ENCODE peak calls at places on chromosome 21, in four cellular contexts. One of them, this sample, is unnamed.

GRCh38 chr21:38688068-38688467 is 117.7 kb upstream of the ETS2 start:
- DNase-seq in CD4-positive, alpha-beta T cell: no peak
- DNase-seq in stimulated activated naive CD4-positive, alpha-beta T cell: no peak
- DNase-seq in naive B cell: no peak
- DNase-seq in this sample: no peak

GRCh38 chr21:39153842-39154241 is 29.4 kb downstream of the PSMG1 start:
- DNase-seq in naive B cell: no peak
- DNase-seq in stimulated activated naive CD4-positive, alpha-beta T cell: no peak
- DNase-seq in CD4-positive, alpha-beta T cell: no peak
- DNase-seq in this sample: no peak

GRCh38 chr21:43343095-43343991 is 83.6 kb downstream of the SIK1 start:
- DNase-seq in CD4-positive, alpha-beta T cell: no peak
- DNase-seq in stimulated activated naive CD4-positive, alpha-beta T cell: no peak
- DNase-seq in naive B cell: no peak
- DNase-seq in this sample: no peak

GRCh38 chr21:32484706-32485380 is 72.3 kb downstream of the EVA1C start:
- DNase-seq in stimulated activated naive CD4-positive, alpha-beta T cell: no peak
- DNase-seq in naive B cell: no peak
- DNase-seq in CD4-positive, alpha-beta T cell: no peak
- DNase-seq in this sample: no peak

GRCh38 chr21:45177039-45177438 is 102.7 kb downstream of the ADARB1 start:
- DNase-seq in CD4-positive, alpha-beta T cell: no peak
- DNase-seq in naive B cell: no peak
- DNase-seq in stimulated activated naive CD4-positive, alpha-beta T cell: no peak
- DNase-seq in this sample: no peak

GRCh38 chr21:43266534-43266933 is 97.7 kb downstream of the CRYAA start:
- DNase-seq in naive B cell: no peak
- DNase-seq in CD4-positive, alpha-beta T cell: no peak
- DNase-seq in stimulated activated naive CD4-positive, alpha-beta T cell: no peak
- DNase-seq in this sample: no peak

GRCh38 chr21:44596068-44596725 is 3.9 kb upstream of the KRTAP10-6 start:
- DNase-seq in naive B cell: no peak
- DNase-seq in CD4-positive, alpha-beta T cell: no peak
- DNase-seq in stimulated activated naive CD4-positive, alpha-beta T cell: no peak
- DNase-seq in this sample: no peak

GRCh38 chr21:15283138-15283537 is 218.3 kb upstream of the NRIP1 start:
- DNase-seq in stimulated activated naive CD4-positive, alpha-beta T cell: no peak
- DNase-seq in CD4-positive, alpha-beta T cell: no peak
- DNase-seq in naive B cell: no peak
- DNase-seq in this sample: no peak

GRCh38 chr21:31557956-31558838 is 101.3 kb upstream of the SOD1 start:
- DNase-seq in naive B cell: peak
- DNase-seq in CD4-positive, alpha-beta T cell: peak
- DNase-seq in stimulated activated naive CD4-positive, alpha-beta T cell: no peak
- DNase-seq in this sample: peak

GRCh38 chr21:29625990-29626389 is 313.8 kb downstream of the GRIK1 start:
- DNase-seq in naive B cell: no peak
- DNase-seq in stimulated activated naive CD4-positive, alpha-beta T cell: no peak
- DNase-seq in CD4-positive, alpha-beta T cell: no peak
- DNase-seq in this sample: no peak

GRCh38 chr21:31132574-31133242 is 94.4 kb upstream of the KRTAP19-8 start:
- DNase-seq in stimulated activated naive CD4-positive, alpha-beta T cell: peak
- DNase-seq in naive B cell: no peak
- DNase-seq in CD4-positive, alpha-beta T cell: peak
- DNase-seq in this sample: peak

GRCh38 chr21:43988506-43989230 is 23.4 kb upstream of the TRAPPC10 start:
- DNase-seq in stimulated activated naive CD4-positive, alpha-beta T cell: no peak
- DNase-seq in naive B cell: no peak
- DNase-seq in CD4-positive, alpha-beta T cell: no peak
- DNase-seq in this sample: no peak

GRCh38 chr21:28148400-28149064 is 844.1 kb downstream of the LTN1 start:
- DNase-seq in naive B cell: no peak
- DNase-seq in stimulated activated naive CD4-positive, alpha-beta T cell: no peak
- DNase-seq in CD4-positive, alpha-beta T cell: no peak
- DNase-seq in this sample: no peak

GRCh38 chr21:46065215-46065992 is 32.5 kb upstream of the COL6A2 start:
- DNase-seq in naive B cell: no peak
- DNase-seq in CD4-positive, alpha-beta T cell: no peak
- DNase-seq in stimulated activated naive CD4-positive, alpha-beta T cell: no peak
- DNase-seq in this sample: no peak

GRCh38 chr21:33229099-33229775 is 501 bp upstream of the IFNAR2 start:
- DNase-seq in naive B cell: no peak
- DNase-seq in CD4-positive, alpha-beta T cell: no peak
- DNase-seq in stimulated activated naive CD4-positive, alpha-beta T cell: no peak
- DNase-seq in this sample: no peak

GRCh38 chr21:14273736-14274538 is 58.0 kb downstream of the RBM11 start:
- DNase-seq in naive B cell: no peak
- DNase-seq in CD4-positive, alpha-beta T cell: no peak
- DNase-seq in stimulated activated naive CD4-positive, alpha-beta T cell: no peak
- DNase-seq in this sample: no peak

GRCh38 chr21:32914424-32915070 is 111.2 kb upstream of the OLIG2 start:
- DNase-seq in CD4-positive, alpha-beta T cell: no peak
- DNase-seq in naive B cell: no peak
- DNase-seq in stimulated activated naive CD4-positive, alpha-beta T cell: peak
- DNase-seq in this sample: no peak

GRCh38 chr21:36125513-36126121 is 9.3 kb upstream of the CBR3 start:
- DNase-seq in naive B cell: peak
- DNase-seq in stimulated activated naive CD4-positive, alpha-beta T cell: peak
- DNase-seq in CD4-positive, alpha-beta T cell: peak
- DNase-seq in this sample: no peak

GRCh38 chr21:45040739-45041138 is 33.6 kb upstream of the ADARB1 start:
- DNase-seq in naive B cell: no peak
- DNase-seq in stimulated activated naive CD4-positive, alpha-beta T cell: no peak
- DNase-seq in CD4-positive, alpha-beta T cell: no peak
- DNase-seq in this sample: no peak

GRCh38 chr21:32705139-32705538 is 22.7 kb downstream of the SYNJ1 start:
- DNase-seq in naive B cell: no peak
- DNase-seq in stimulated activated naive CD4-positive, alpha-beta T cell: no peak
- DNase-seq in CD4-positive, alpha-beta T cell: no peak
- DNase-seq in this sample: no peak

GRCh38 chr21:31781737-31782136 is 49.8 kb upstream of the SCAF4 start:
- DNase-seq in CD4-positive, alpha-beta T cell: no peak
- DNase-seq in naive B cell: no peak
- DNase-seq in stimulated activated naive CD4-positive, alpha-beta T cell: no peak
- DNase-seq in this sample: no peak

GRCh38 chr21:38894899-38895298 is 89.2 kb downstream of the ETS2 start:
- DNase-seq in stimulated activated naive CD4-positive, alpha-beta T cell: no peak
- DNase-seq in CD4-positive, alpha-beta T cell: no peak
- DNase-seq in naive B cell: no peak
- DNase-seq in this sample: no peak

GRCh38 chr21:16194851-16195251 is 465.1 kb downstream of the USP25 start:
- DNase-seq in CD4-positive, alpha-beta T cell: no peak
- DNase-seq in stimulated activated naive CD4-positive, alpha-beta T cell: no peak
- DNase-seq in naive B cell: no peak
- DNase-seq in this sample: no peak

GRCh38 chr21:38471766-38472165 is 26.5 kb downstream of the ERG start:
- DNase-seq in naive B cell: no peak
- DNase-seq in CD4-positive, alpha-beta T cell: no peak
- DNase-seq in stimulated activated naive CD4-positive, alpha-beta T cell: no peak
- DNase-seq in this sample: no peak

GRCh38 chr21:38956791-38957571 is 151.3 kb downstream of the ETS2 start:
- DNase-seq in CD4-positive, alpha-beta T cell: no peak
- DNase-seq in naive B cell: no peak
- DNase-seq in stimulated activated naive CD4-positive, alpha-beta T cell: no peak
- DNase-seq in this sample: no peak

GRCh38 chr21:36647279-36648093 is 51.4 kb upstream of the SIM2 start:
- DNase-seq in stimulated activated naive CD4-positive, alpha-beta T cell: no peak
- DNase-seq in naive B cell: no peak
- DNase-seq in CD4-positive, alpha-beta T cell: no peak
- DNase-seq in this sample: no peak

GRCh38 chr21:41170442-41170841 is 2.5 kb downstream of the BACE2 start:
- DNase-seq in stimulated activated naive CD4-positive, alpha-beta T cell: no peak
- DNase-seq in naive B cell: peak
- DNase-seq in CD4-positive, alpha-beta T cell: no peak
- DNase-seq in this sample: no peak

GRCh38 chr21:16279658-16280581 is 550.1 kb downstream of the USP25 start:
- DNase-seq in naive B cell: no peak
- DNase-seq in stimulated activated naive CD4-positive, alpha-beta T cell: no peak
- DNase-seq in CD4-positive, alpha-beta T cell: no peak
- DNase-seq in this sample: no peak

GRCh38 chr21:33949516-33950424 is 34.2 kb upstream of the ATP5PO start:
- DNase-seq in stimulated activated naive CD4-positive, alpha-beta T cell: peak
- DNase-seq in naive B cell: no peak
- DNase-seq in CD4-positive, alpha-beta T cell: peak
- DNase-seq in this sample: peak

GRCh38 chr21:46151261-46151988 is 4.0 kb downstream of the FTCD start:
- DNase-seq in stimulated activated naive CD4-positive, alpha-beta T cell: no peak
- DNase-seq in naive B cell: no peak
- DNase-seq in CD4-positive, alpha-beta T cell: no peak
- DNase-seq in this sample: no peak

GRCh38 chr21:41979751-41980369 is 26.0 kb upstream of the C2CD2 start:
- DNase-seq in CD4-positive, alpha-beta T cell: no peak
- DNase-seq in naive B cell: no peak
- DNase-seq in stimulated activated naive CD4-positive, alpha-beta T cell: no peak
- DNase-seq in this sample: no peak

GRCh38 chr21:41503331-41503730 is 4.6 kb downstream of the TMPRSS2 start:
- DNase-seq in stimulated activated naive CD4-positive, alpha-beta T cell: no peak
- DNase-seq in CD4-positive, alpha-beta T cell: no peak
- DNase-seq in naive B cell: no peak
- DNase-seq in this sample: no peak

GRCh38 chr21:41112740-41113692 is 54.9 kb upstream of the BACE2 start:
- DNase-seq in naive B cell: no peak
- DNase-seq in CD4-positive, alpha-beta T cell: no peak
- DNase-seq in stimulated activated naive CD4-positive, alpha-beta T cell: no peak
- DNase-seq in this sample: no peak

This sample was measured in T-helper 22 cell.